ENCODE peak calls at places on chromosome 20, in seven cellular contexts. V is tibial nerve; L is right cardiac atrium; Y is SW480; N is stimulated activated naive CD8-positive, alpha-beta T cell treated with anti-CD3 and anti-CD28 coated beads, Interleukin-15, Interleukin-2, amounts not matched to agents 100 U/mL and 50 U/mL, for 24 hours; A is NAMALWA; T is left kidney. H is an unnamed sample.

GRCh38 chr20:63091901-63092659 is 85.3 kb upstream of the BHLHE23 start:
- DNase-seq in V (no peak), L (peak), Y (no peak), N (no peak), A (no peak), T (no peak), H (no peak)

GRCh38 chr20:44705364-44706094 is 9.6 kb upstream of the CCN5 start:
- DNase-seq in V (no peak), L (no peak), Y (no peak), N (no peak), A (no peak), T (no peak), H (no peak)

GRCh38 chr20:53146201-53146891 is 174.2 kb downstream of the TSHZ2 start:
- DNase-seq in V (no peak), L (no peak), Y (peak), N (peak), A (no peak), T (no peak), H (no peak)

GRCh38 chr20:44258226-44258890 is 11.2 kb downstream of the GDAP1L1 start:
- DNase-seq in V (no peak), L (no peak), Y (no peak), N (no peak), A (no peak), T (no peak), H (no peak)

GRCh38 chr20:57450419-57450818 is 59.2 kb downstream of the RBM38 start:
- DNase-seq in V (peak), L (peak), Y (no peak), N (peak), A (peak), T (peak), H (no peak)

GRCh38 chr20:19952392-19952791 is 64.8 kb upstream of the NAA20 start:
- DNase-seq in V (no peak), L (no peak), Y (no peak), N (no peak), A (no peak), T (no peak), H (no peak)

GRCh38 chr20:3847419-3847940 is 846 bp downstream of the MAVS start:
- DNase-seq in V (no peak), L (no peak), Y (no peak), N (no peak), A (peak), T (no peak), H (no peak)

GRCh38 chr20:15700147-15700765 is 873.0 kb downstream of the KIF16B start:
- DNase-seq in V (no peak), L (no peak), Y (no peak), N (no peak), A (no peak), T (no peak), H (no peak)

GRCh38 chr20:23211164-23211563 is 125.0 kb upstream of the CD93 start:
- DNase-seq in V (no peak), L (no peak), Y (no peak), N (no peak), A (no peak), T (no peak), H (no peak)

GRCh38 chr20:57779401-57780003 is 69.7 kb upstream of the PMEPA1 start:
- DNase-seq in V (no peak), L (no peak), Y (peak), N (no peak), A (no peak), T (peak), H (no peak)

GRCh38 chr20:10414982-10415650 is 18.9 kb downstream of the MKKS start:
- DNase-seq in V (no peak), L (no peak), Y (no peak), N (no peak), A (no peak), T (no peak), H (no peak)

GRCh38 chr20:6595704-6596103 is 171.8 kb upstream of the BMP2 start:
- DNase-seq in V (no peak), L (no peak), Y (no peak), N (no peak), A (no peak), T (peak), H (no peak)

GRCh38 chr20:48703107-48703506 is 124.7 kb downstream of the PREX1 start:
- DNase-seq in V (no peak), L (peak), Y (no peak), N (no peak), A (no peak), T (no peak), H (no peak)

GRCh38 chr20:48823960-48824497 is 3.8 kb downstream of the PREX1 start:
- DNase-seq in V (peak), L (no peak), Y (no peak), N (peak), A (no peak), T (no peak), H (no peak)

GRCh38 chr20:24753136-24753535 is 195.9 kb upstream of the CST7 start:
- DNase-seq in V (no peak), L (no peak), Y (no peak), N (no peak), A (no peak), T (no peak), H (no peak)

GRCh38 chr20:478010-478948 is 15.9 kb upstream of the TBC1D20 start:
- DNase-seq in V (no peak), L (no peak), Y (no peak), N (no peak), A (no peak), T (no peak), H (no peak)

GRCh38 chr20:37721751-37722150 is 27.9 kb downstream of the CTNNBL1 start:
- DNase-seq in V (no peak), L (no peak), Y (no peak), N (no peak), A (no peak), T (no peak), H (no peak)

H was measured in cortex of kidney.